ENCODE peak calls at places on chromosome 5, in eight cellular contexts. One of them, this sample, is unnamed.

GRCh38 chr5:100872409-100873190 is 30.5 kb downstream of the ST8SIA4 start:
- DNase-seq in epithelial cell of esophagus: peak; percentile 23
- DNase-seq in erythroblast: no peak
- DNase-seq in NCI-H446 treated with DMSO at 0.1 percent for 48 hours: no peak
- DNase-seq in B cell: peak; percentile 55
- DNase-seq in ACHN: no peak
- DNase-seq in neuronal stem cell: no peak
- DNase-seq in HuH-7.5: no peak
- DNase-seq in this sample: no peak

GRCh38 chr5:10219068-10219467 is 30.6 kb downstream of the ATPSCKMT start:
- DNase-seq in epithelial cell of esophagus: no peak
- DNase-seq in erythroblast: no peak
- DNase-seq in NCI-H446 treated with DMSO at 0.1 percent for 48 hours: no peak
- DNase-seq in B cell: no peak
- DNase-seq in ACHN: no peak
- DNase-seq in neuronal stem cell: no peak
- DNase-seq in HuH-7.5: no peak
- DNase-seq in this sample: no peak

GRCh38 chr5:115309751-115310370 is 13.4 kb upstream of the CCDC112 start:
- DNase-seq in epithelial cell of esophagus: peak; percentile 72
- DNase-seq in erythroblast: peak; percentile 70
- DNase-seq in NCI-H446 treated with DMSO at 0.1 percent for 48 hours: peak; percentile 4
- DNase-seq in B cell: peak; percentile 57
- DNase-seq in ACHN: peak; percentile 49
- DNase-seq in neuronal stem cell: no peak
- DNase-seq in HuH-7.5: no peak
- DNase-seq in this sample: no peak

GRCh38 chr5:150215978-150216944 is 26.4 kb downstream of the SLC6A7 start:
- DNase-seq in epithelial cell of esophagus: no peak
- DNase-seq in erythroblast: no peak
- DNase-seq in NCI-H446 treated with DMSO at 0.1 percent for 48 hours: no peak
- DNase-seq in B cell: no peak
- DNase-seq in ACHN: no peak
- DNase-seq in neuronal stem cell: no peak
- DNase-seq in HuH-7.5: no peak
- DNase-seq in this sample: no peak

GRCh38 chr5:151738125-151738848 is 20.1 kb downstream of the ATOX1 start:
- DNase-seq in epithelial cell of esophagus: no peak
- DNase-seq in erythroblast: no peak
- DNase-seq in NCI-H446 treated with DMSO at 0.1 percent for 48 hours: no peak
- DNase-seq in B cell: no peak
- DNase-seq in ACHN: no peak
- DNase-seq in neuronal stem cell: no peak
- DNase-seq in HuH-7.5: no peak
- DNase-seq in this sample: no peak

GRCh38 chr5:66960373-66961137 is 236.0 kb downstream of the CD180 start:
- DNase-seq in epithelial cell of esophagus: no peak
- DNase-seq in erythroblast: no peak
- DNase-seq in NCI-H446 treated with DMSO at 0.1 percent for 48 hours: no peak
- DNase-seq in B cell: no peak
- DNase-seq in ACHN: no peak
- DNase-seq in neuronal stem cell: no peak
- DNase-seq in HuH-7.5: no peak
- DNase-seq in this sample: no peak

GRCh38 chr5:83531661-83532060 is 60.1 kb downstream of the VCAN start:
- DNase-seq in epithelial cell of esophagus: no peak
- DNase-seq in erythroblast: no peak
- DNase-seq in NCI-H446 treated with DMSO at 0.1 percent for 48 hours: no peak
- DNase-seq in B cell: no peak
- DNase-seq in ACHN: no peak
- DNase-seq in neuronal stem cell: no peak
- DNase-seq in HuH-7.5: no peak
- DNase-seq in this sample: no peak

GRCh38 chr5:491119-491855 is 33.0 kb downstream of the SLC9A3 start:
- DNase-seq in epithelial cell of esophagus: no peak
- DNase-seq in erythroblast: no peak
- DNase-seq in NCI-H446 treated with DMSO at 0.1 percent for 48 hours: no peak
- DNase-seq in B cell: no peak
- DNase-seq in ACHN: no peak
- DNase-seq in neuronal stem cell: no peak
- DNase-seq in HuH-7.5: no peak
- DNase-seq in this sample: no peak

GRCh38 chr5:38467353-38468040 is 88.9 kb downstream of the LIFR start:
- DNase-seq in epithelial cell of esophagus: no peak
- DNase-seq in erythroblast: no peak
- DNase-seq in NCI-H446 treated with DMSO at 0.1 percent for 48 hours: no peak
- DNase-seq in B cell: no peak
- DNase-seq in ACHN: no peak
- DNase-seq in neuronal stem cell: no peak
- DNase-seq in HuH-7.5: no peak
- DNase-seq in this sample: no peak

GRCh38 chr5:139561655-139562451 is 714 bp downstream of the UBE2D2 start:
- DNase-seq in epithelial cell of esophagus: peak; percentile 44
- DNase-seq in erythroblast: peak; percentile 83
- DNase-seq in NCI-H446 treated with DMSO at 0.1 percent for 48 hours: no peak
- DNase-seq in B cell: no peak
- DNase-seq in ACHN: peak; percentile 42
- DNase-seq in neuronal stem cell: no peak
- DNase-seq in HuH-7.5: peak; percentile 56
- DNase-seq in this sample: no peak

GRCh38 chr5:141192110-141192725 is at the start of gene PCDHB10:
- DNase-seq in epithelial cell of esophagus: peak; percentile 23
- DNase-seq in erythroblast: peak; percentile 40
- DNase-seq in NCI-H446 treated with DMSO at 0.1 percent for 48 hours: no peak
- DNase-seq in B cell: peak; percentile 8
- DNase-seq in ACHN: peak; percentile 41
- DNase-seq in neuronal stem cell: peak; percentile 51
- DNase-seq in HuH-7.5: peak; percentile 83
- DNase-seq in this sample: no peak

GRCh38 chr5:1507016-1507375 is 16.8 kb downstream of the LPCAT1 start:
- DNase-seq in epithelial cell of esophagus: no peak
- DNase-seq in erythroblast: no peak
- DNase-seq in NCI-H446 treated with DMSO at 0.1 percent for 48 hours: no peak
- DNase-seq in B cell: no peak
- DNase-seq in ACHN: no peak
- DNase-seq in neuronal stem cell: no peak
- DNase-seq in HuH-7.5: no peak
- DNase-seq in this sample: no peak

GRCh38 chr5:86917117-86917579 is 299.4 kb downstream of the COX7C start:
- DNase-seq in epithelial cell of esophagus: peak; percentile 56
- DNase-seq in erythroblast: peak; percentile 6
- DNase-seq in NCI-H446 treated with DMSO at 0.1 percent for 48 hours: peak; percentile 2
- DNase-seq in B cell: no peak
- DNase-seq in ACHN: peak; percentile 34
- DNase-seq in neuronal stem cell: peak; percentile 48
- DNase-seq in HuH-7.5: no peak
- DNase-seq in this sample: no peak

GRCh38 chr5:112202694-112203093 is 216.4 kb downstream of the EPB41L4A start:
- DNase-seq in epithelial cell of esophagus: peak; percentile 32
- DNase-seq in erythroblast: no peak
- DNase-seq in NCI-H446 treated with DMSO at 0.1 percent for 48 hours: no peak
- DNase-seq in B cell: no peak
- DNase-seq in ACHN: no peak
- DNase-seq in neuronal stem cell: no peak
- DNase-seq in HuH-7.5: no peak
- DNase-seq in this sample: no peak

GRCh38 chr5:172245823-172246222 is 37.7 kb downstream of the UBTD2 start:
- DNase-seq in epithelial cell of esophagus: no peak
- DNase-seq in erythroblast: no peak
- DNase-seq in NCI-H446 treated with DMSO at 0.1 percent for 48 hours: no peak
- DNase-seq in B cell: no peak
- DNase-seq in ACHN: no peak
- DNase-seq in neuronal stem cell: no peak
- DNase-seq in HuH-7.5: no peak
- DNase-seq in this sample: no peak

GRCh38 chr5:81020478-81021167 is 60.5 kb downstream of the RASGRF2 start:
- DNase-seq in epithelial cell of esophagus: peak; percentile 33
- DNase-seq in erythroblast: no peak
- DNase-seq in NCI-H446 treated with DMSO at 0.1 percent for 48 hours: no peak
- DNase-seq in B cell: no peak
- DNase-seq in ACHN: no peak
- DNase-seq in neuronal stem cell: no peak
- DNase-seq in HuH-7.5: no peak
- DNase-seq in this sample: no peak

This sample was measured in GM12864.